ENCODE peak calls at places on chromosomes 11 and 22, in eight cellular contexts. One of them, this sample, is unnamed.

GRCh38 chr11:17720796-17721171 is 1.4 kb downstream of the MYOD1 start:
- DNase-seq in COR-L47: no peak
- DNase-seq in HFFc6: no peak
- DNase-seq in activated CD4-positive, alpha-beta T cell treated with anti-CD3 and anti-CD28 coated beads for 36 hours: no peak
- DNase-seq in RPMI8226: no peak
- DNase-seq in AG09319: no peak
- DNase-seq in NCI-H1436: no peak
- DNase-seq in GM04504: no peak
- DNase-seq in this sample: no peak

GRCh38 chr11:19660076-19660475 is 52.6 kb upstream of the NAV2 start:
- DNase-seq in COR-L47: no peak
- DNase-seq in HFFc6: peak; percentile 63
- DNase-seq in activated CD4-positive, alpha-beta T cell treated with anti-CD3 and anti-CD28 coated beads for 36 hours: peak; percentile 30
- DNase-seq in RPMI8226: peak; percentile 46
- DNase-seq in AG09319: no peak
- DNase-seq in NCI-H1436: no peak
- DNase-seq in GM04504: no peak
- DNase-seq in this sample: peak; percentile 71

GRCh38 chr11:22798890-22799289 is 30.7 kb downstream of the SVIP start:
- DNase-seq in COR-L47: no peak
- DNase-seq in HFFc6: no peak
- DNase-seq in activated CD4-positive, alpha-beta T cell treated with anti-CD3 and anti-CD28 coated beads for 36 hours: no peak
- DNase-seq in RPMI8226: no peak
- DNase-seq in AG09319: no peak
- DNase-seq in NCI-H1436: no peak
- DNase-seq in GM04504: no peak
- DNase-seq in this sample: no peak

GRCh38 chr11:85827768-85828639 is 17.1 kb upstream of the SYTL2 start:
- DNase-seq in COR-L47: peak; percentile 29
- DNase-seq in HFFc6: peak; percentile 95
- DNase-seq in activated CD4-positive, alpha-beta T cell treated with anti-CD3 and anti-CD28 coated beads for 36 hours: peak; percentile 44
- DNase-seq in RPMI8226: no peak
- DNase-seq in AG09319: peak; percentile 54
- DNase-seq in NCI-H1436: no peak
- DNase-seq in GM04504: peak; percentile 89
- DNase-seq in this sample: peak; percentile 96

GRCh38 chr11:132349806-132350733 is 979.7 kb downstream of the NTM start:
- DNase-seq in COR-L47: no peak
- DNase-seq in HFFc6: no peak
- DNase-seq in activated CD4-positive, alpha-beta T cell treated with anti-CD3 and anti-CD28 coated beads for 36 hours: no peak
- DNase-seq in RPMI8226: peak; percentile 50
- DNase-seq in AG09319: no peak
- DNase-seq in NCI-H1436: no peak
- DNase-seq in GM04504: no peak
- DNase-seq in this sample: peak; percentile 41

GRCh38 chr11:62201376-62201775 is 7.1 kb upstream of the SCGB2A1 start:
- DNase-seq in COR-L47: peak; percentile 61
- DNase-seq in HFFc6: no peak
- DNase-seq in activated CD4-positive, alpha-beta T cell treated with anti-CD3 and anti-CD28 coated beads for 36 hours: no peak
- DNase-seq in RPMI8226: peak; percentile 50
- DNase-seq in AG09319: no peak
- DNase-seq in NCI-H1436: no peak
- DNase-seq in GM04504: no peak
- DNase-seq in this sample: no peak

GRCh38 chr22:47294222-47294532 is 531.7 kb downstream of the TBC1D22A start:
- DNase-seq in COR-L47: no peak
- DNase-seq in HFFc6: peak; percentile 32
- DNase-seq in activated CD4-positive, alpha-beta T cell treated with anti-CD3 and anti-CD28 coated beads for 36 hours: no peak
- DNase-seq in RPMI8226: no peak
- DNase-seq in AG09319: no peak
- DNase-seq in NCI-H1436: no peak
- DNase-seq in GM04504: peak; percentile 52
- DNase-seq in this sample: peak; percentile 45

GRCh38 chr11:30710216-30710615 is 124.1 kb upstream of the MPPED2 start:
- DNase-seq in COR-L47: no peak
- DNase-seq in HFFc6: no peak
- DNase-seq in activated CD4-positive, alpha-beta T cell treated with anti-CD3 and anti-CD28 coated beads for 36 hours: no peak
- DNase-seq in RPMI8226: no peak
- DNase-seq in AG09319: no peak
- DNase-seq in NCI-H1436: no peak
- DNase-seq in GM04504: no peak
- DNase-seq in this sample: no peak

GRCh38 chr11:62656801-62657429 is 3.8 kb upstream of the INTS5 start:
- DNase-seq in COR-L47: no peak
- DNase-seq in HFFc6: no peak
- DNase-seq in activated CD4-positive, alpha-beta T cell treated with anti-CD3 and anti-CD28 coated beads for 36 hours: no peak
- DNase-seq in RPMI8226: no peak
- DNase-seq in AG09319: no peak
- DNase-seq in NCI-H1436: no peak
- DNase-seq in GM04504: no peak
- DNase-seq in this sample: no peak

GRCh38 chr11:69440876-69441275 is 40.6 kb upstream of the LINC01488 start:
- DNase-seq in COR-L47: no peak
- DNase-seq in HFFc6: no peak
- DNase-seq in activated CD4-positive, alpha-beta T cell treated with anti-CD3 and anti-CD28 coated beads for 36 hours: no peak
- DNase-seq in RPMI8226: no peak
- DNase-seq in AG09319: no peak
- DNase-seq in NCI-H1436: no peak
- DNase-seq in GM04504: no peak
- DNase-seq in this sample: peak; percentile 13

GRCh38 chr11:133961890-133962289 is 5.1 kb upstream of the IGSF9B start:
- DNase-seq in COR-L47: no peak
- DNase-seq in HFFc6: no peak
- DNase-seq in activated CD4-positive, alpha-beta T cell treated with anti-CD3 and anti-CD28 coated beads for 36 hours: no peak
- DNase-seq in RPMI8226: no peak
- DNase-seq in AG09319: no peak
- DNase-seq in NCI-H1436: no peak
- DNase-seq in GM04504: no peak
- DNase-seq in this sample: no peak

GRCh38 chr11:122045181-122045586 is 70.8 kb downstream of the BLID start:
- DNase-seq in COR-L47: no peak
- DNase-seq in HFFc6: peak; percentile 84
- DNase-seq in activated CD4-positive, alpha-beta T cell treated with anti-CD3 and anti-CD28 coated beads for 36 hours: no peak
- DNase-seq in RPMI8226: no peak
- DNase-seq in AG09319: no peak
- DNase-seq in NCI-H1436: no peak
- DNase-seq in GM04504: peak; percentile 54
- DNase-seq in this sample: peak; percentile 95

GRCh38 chr22:44182591-44183588 is 2.2 kb downstream of the PARVG start:
- DNase-seq in COR-L47: no peak
- DNase-seq in HFFc6: no peak
- DNase-seq in activated CD4-positive, alpha-beta T cell treated with anti-CD3 and anti-CD28 coated beads for 36 hours: peak; percentile 69
- DNase-seq in RPMI8226: no peak
- DNase-seq in AG09319: no peak
- DNase-seq in NCI-H1436: no peak
- DNase-seq in GM04504: no peak
- DNase-seq in this sample: no peak

GRCh38 chr22:19605508-19606331 is 81.5 kb upstream of the CLDN5 start:
- DNase-seq in COR-L47: no peak
- DNase-seq in HFFc6: no peak
- DNase-seq in activated CD4-positive, alpha-beta T cell treated with anti-CD3 and anti-CD28 coated beads for 36 hours: no peak
- DNase-seq in RPMI8226: no peak
- DNase-seq in AG09319: no peak
- DNase-seq in NCI-H1436: no peak
- DNase-seq in GM04504: no peak
- DNase-seq in this sample: no peak

GRCh38 chr22:25694167-25694907 is 47.7 kb upstream of the MYO18B start:
- DNase-seq in COR-L47: no peak
- DNase-seq in HFFc6: no peak
- DNase-seq in activated CD4-positive, alpha-beta T cell treated with anti-CD3 and anti-CD28 coated beads for 36 hours: no peak
- DNase-seq in RPMI8226: no peak
- DNase-seq in AG09319: no peak
- DNase-seq in NCI-H1436: no peak
- DNase-seq in GM04504: no peak
- DNase-seq in this sample: no peak

GRCh38 chr22:41229730-41230398 is 10.9 kb downstream of the CHADL start:
- DNase-seq in COR-L47: no peak
- DNase-seq in HFFc6: no peak
- DNase-seq in activated CD4-positive, alpha-beta T cell treated with anti-CD3 and anti-CD28 coated beads for 36 hours: no peak
- DNase-seq in RPMI8226: no peak
- DNase-seq in AG09319: no peak
- DNase-seq in NCI-H1436: no peak
- DNase-seq in GM04504: no peak
- DNase-seq in this sample: no peak

GRCh38 chr11:127524618-127525017 is 524.0 kb upstream of the KIRREL3 start:
- DNase-seq in COR-L47: no peak
- DNase-seq in HFFc6: no peak
- DNase-seq in activated CD4-positive, alpha-beta T cell treated with anti-CD3 and anti-CD28 coated beads for 36 hours: no peak
- DNase-seq in RPMI8226: no peak
- DNase-seq in AG09319: no peak
- DNase-seq in NCI-H1436: no peak
- DNase-seq in GM04504: no peak
- DNase-seq in this sample: no peak

GRCh38 chr22:39381930-39382329 is 17.6 kb upstream of the TAB1 start:
- DNase-seq in COR-L47: no peak
- DNase-seq in HFFc6: no peak
- DNase-seq in activated CD4-positive, alpha-beta T cell treated with anti-CD3 and anti-CD28 coated beads for 36 hours: no peak
- DNase-seq in RPMI8226: no peak
- DNase-seq in AG09319: no peak
- DNase-seq in NCI-H1436: no peak
- DNase-seq in GM04504: no peak
- DNase-seq in this sample: no peak

GRCh38 chr22:27972732-27973698 is 54.0 kb upstream of the PITPNB start:
- DNase-seq in COR-L47: no peak
- DNase-seq in HFFc6: no peak
- DNase-seq in activated CD4-positive, alpha-beta T cell treated with anti-CD3 and anti-CD28 coated beads for 36 hours: no peak
- DNase-seq in RPMI8226: no peak
- DNase-seq in AG09319: no peak
- DNase-seq in NCI-H1436: no peak
- DNase-seq in GM04504: no peak
- DNase-seq in this sample: peak; percentile 29

GRCh38 chr11:73633999-73634398 is 12.4 kb upstream of the PLEKHB1 start:
- DNase-seq in COR-L47: no peak
- DNase-seq in HFFc6: no peak
- DNase-seq in activated CD4-positive, alpha-beta T cell treated with anti-CD3 and anti-CD28 coated beads for 36 hours: no peak
- DNase-seq in RPMI8226: no peak
- DNase-seq in AG09319: no peak
- DNase-seq in NCI-H1436: no peak
- DNase-seq in GM04504: no peak
- DNase-seq in this sample: no peak

GRCh38 chr11:116217006-116217405 is 555.8 kb downstream of the BUD13 start:
- DNase-seq in COR-L47: peak; percentile 34
- DNase-seq in HFFc6: no peak
- DNase-seq in activated CD4-positive, alpha-beta T cell treated with anti-CD3 and anti-CD28 coated beads for 36 hours: peak; percentile 53
- DNase-seq in RPMI8226: peak; percentile 32
- DNase-seq in AG09319: no peak
- DNase-seq in NCI-H1436: no peak
- DNase-seq in GM04504: no peak
- DNase-seq in this sample: peak; percentile 29

GRCh38 chr22:35399114-35399677 is 744 bp upstream of the MCM5 start:
- DNase-seq in COR-L47: no peak
- DNase-seq in HFFc6: no peak
- DNase-seq in activated CD4-positive, alpha-beta T cell treated with anti-CD3 and anti-CD28 coated beads for 36 hours: peak; percentile 37
- DNase-seq in RPMI8226: peak; percentile 56
- DNase-seq in AG09319: no peak
- DNase-seq in NCI-H1436: no peak
- DNase-seq in GM04504: no peak
- DNase-seq in this sample: no peak

GRCh38 chr11:61685611-61685955 is 5.4 kb downstream of the DAGLA start:
- DNase-seq in COR-L47: no peak
- DNase-seq in HFFc6: no peak
- DNase-seq in activated CD4-positive, alpha-beta T cell treated with anti-CD3 and anti-CD28 coated beads for 36 hours: peak; percentile 56
- DNase-seq in RPMI8226: no peak
- DNase-seq in AG09319: no peak
- DNase-seq in NCI-H1436: no peak
- DNase-seq in GM04504: no peak
- DNase-seq in this sample: no peak

GRCh38 chr11:43943931-43944751 is 1.7 kb downstream of the C11orf96 start:
- DNase-seq in COR-L47: no peak
- DNase-seq in HFFc6: no peak
- DNase-seq in activated CD4-positive, alpha-beta T cell treated with anti-CD3 and anti-CD28 coated beads for 36 hours: no peak
- DNase-seq in RPMI8226: peak; percentile 54
- DNase-seq in AG09319: no peak
- DNase-seq in NCI-H1436: no peak
- DNase-seq in GM04504: no peak
- DNase-seq in this sample: no peak

GRCh38 chr22:30396871-30397655 is at the start of gene SEC14L2:
- DNase-seq in COR-L47: peak; percentile 38
- DNase-seq in HFFc6: peak; percentile 37
- DNase-seq in activated CD4-positive, alpha-beta T cell treated with anti-CD3 and anti-CD28 coated beads for 36 hours: peak; percentile 84
- DNase-seq in RPMI8226: peak; percentile 33
- DNase-seq in AG09319: no peak
- DNase-seq in NCI-H1436: peak; percentile 57
- DNase-seq in GM04504: no peak
- DNase-seq in this sample: peak; percentile 67

GRCh38 chr22:42388130-42388797 is 43.9 kb downstream of the NFAM1 start:
- DNase-seq in COR-L47: peak; percentile 94
- DNase-seq in HFFc6: no peak
- DNase-seq in activated CD4-positive, alpha-beta T cell treated with anti-CD3 and anti-CD28 coated beads for 36 hours: peak; percentile 18
- DNase-seq in RPMI8226: peak; percentile 88
- DNase-seq in AG09319: no peak
- DNase-seq in NCI-H1436: peak; percentile 97
- DNase-seq in GM04504: no peak
- DNase-seq in this sample: peak; percentile 18

GRCh38 chr11:65274734-65275682 is 13.2 kb downstream of the POLA2 start:
- DNase-seq in COR-L47: peak; percentile 33
- DNase-seq in HFFc6: peak; percentile 99
- DNase-seq in activated CD4-positive, alpha-beta T cell treated with anti-CD3 and anti-CD28 coated beads for 36 hours: peak; percentile 56
- DNase-seq in RPMI8226: peak; percentile 78
- DNase-seq in AG09319: peak; percentile 94
- DNase-seq in NCI-H1436: peak; percentile 25
- DNase-seq in GM04504: peak; percentile 94
- DNase-seq in this sample: peak; percentile 97